ENCODE peak calls at places on chromosomes 6 and 20, in nine cellular contexts. O, J, F, R, Q, Y, U, I and C are unnamed samples.

GRCh38 chr20:59850018-59850641 is 83.3 kb downstream of the SYCP2 start:
- DNase-seq in U (no peak), F (no peak), O (no peak), Y (peak), I (peak), R (peak), J (no peak), Q (no peak), C (no peak)

GRCh38 chr6:3607171-3607570 is 144.3 kb downstream of the PXDC1 start:
- DNase-seq in U (peak), O (no peak), R (no peak), F (no peak), I (no peak), Q (peak), J (no peak), Y (no peak), C (no peak)

GRCh38 chr6:138242987-138243592 is 24.8 kb upstream of the PBOV1 start:
- DNase-seq in I (no peak), Q (no peak), J (no peak), U (no peak), O (no peak), F (no peak), R (no peak), Y (no peak), C (no peak)

GRCh38 chr20:6882911-6883310 is 115.4 kb downstream of the BMP2 start:
- DNase-seq in F (no peak), O (no peak), J (no peak), Q (no peak), Y (no peak), U (no peak), R (no peak), I (no peak), C (no peak)

GRCh38 chr6:108027594-108027993 is 46.9 kb downstream of the OSTM1 start:
- DNase-seq in O (no peak), I (no peak), F (peak), J (no peak), R (peak), Y (no peak), U (no peak), Q (no peak), C (no peak)

GRCh38 chr6:148471624-148472494 is 129.2 kb downstream of the SASH1 start:
- DNase-seq in U (no peak), F (no peak), I (no peak), Y (no peak), R (peak), O (no peak), Q (no peak), J (no peak), C (no peak)

GRCh38 chr6:37493047-37493995 is 6.4 kb downstream of the CCDC167 start:
- DNase-seq in R (no peak), J (no peak), U (no peak), Y (no peak), F (no peak), Q (no peak), I (no peak), O (no peak), C (no peak)

GRCh38 chr20:7094438-7094997 is 327.0 kb downstream of the BMP2 start:
- DNase-seq in Y (no peak), O (no peak), R (peak), F (peak), U (no peak), Q (no peak), I (peak), J (no peak), C (no peak)

GRCh38 chr20:41072099-41072798 is 43.6 kb downstream of the TOP1 start:
- DNase-seq in Q (no peak), I (no peak), R (peak), Y (no peak), U (no peak), O (peak), J (peak), F (no peak), C (no peak)

GRCh38 chr6:12354499-12354898 is 64.3 kb downstream of the EDN1 start:
- DNase-seq in Y (peak), U (no peak), I (no peak), R (peak), F (peak), O (no peak), Q (no peak), J (no peak), C (no peak)

GRCh38 chr20:19423892-19424620 is 211.6 kb downstream of the SLC24A3 start:
- DNase-seq in R (no peak), F (no peak), I (no peak), Y (no peak), U (no peak), Q (no peak), J (no peak), O (no peak), C (no peak)

GRCh38 chr6:90144396-90144795 is 152.2 kb downstream of the BACH2 start:
- DNase-seq in O (no peak), U (no peak), J (no peak), I (no peak), R (no peak), Q (no peak), F (no peak), Y (no peak), C (no peak)

GRCh38 chr6:137769797-137770362 is 97.2 kb upstream of the TNFAIP3 start:
- DNase-seq in O (no peak), I (no peak), R (no peak), Y (no peak), F (no peak), J (no peak), U (no peak), Q (no peak), C (no peak)

GRCh38 chr6:158536084-158536890 is 23.6 kb upstream of the TMEM181 start:
- DNase-seq in Q (peak), I (peak), R (peak), O (peak), F (peak), J (peak), Y (no peak), U (peak), C (no peak)

GRCh38 chr6:19472850-19473249 is 364.3 kb upstream of the ID4 start:
- DNase-seq in O (no peak), Q (no peak), I (no peak), R (no peak), Y (no peak), J (no peak), F (peak), U (no peak), C (no peak)

GRCh38 chr6:15461127-15461944 is 201.5 kb downstream of the DTNBP1 start:
- DNase-seq in Y (no peak), Q (no peak), F (peak), U (no peak), J (no peak), O (no peak), I (no peak), R (no peak), C (no peak)

GRCh38 chr20:59577809-59578601 is 26.3 kb upstream of the PHACTR3 start:
- DNase-seq in Y (no peak), R (no peak), O (no peak), F (no peak), Q (peak), J (no peak), U (no peak), I (no peak), C (no peak)

GRCh38 chr6:157981395-157982296 is at the start of gene SYNJ2:
- DNase-seq in Q (peak), F (peak), R (peak), U (no peak), I (peak), J (peak), Y (no peak), O (peak), C (no peak)

GRCh38 chr6:139369568-139370046 is 4.8 kb downstream of the CITED2 start:
- DNase-seq in F (peak), J (no peak), R (peak), U (no peak), O (no peak), Q (no peak), Y (no peak), I (peak), C (no peak)

GRCh38 chr6:119627908-119628669 is 278.5 kb upstream of the MAN1A1 start:
- DNase-seq in U (no peak), I (no peak), R (peak), Y (no peak), Q (no peak), O (no peak), F (no peak), J (no peak), C (no peak)

GRCh38 chr6:163443985-163444553 is 29.6 kb downstream of the QKI start:
- DNase-seq in U (no peak), R (no peak), I (no peak), Q (no peak), F (no peak), Y (no peak), O (no peak), J (no peak), C (no peak)

GRCh38 chr6:48325701-48326100 is 214.7 kb upstream of the PTCHD4 start:
- DNase-seq in I (no peak), Q (no peak), U (no peak), J (no peak), R (peak), Y (no peak), O (no peak), F (no peak), C (no peak)

GRCh38 chr20:3471397-3472021 is 691 bp downstream of the ATRN start:
- DNase-seq in I (no peak), F (no peak), Q (no peak), O (peak), Y (no peak), J (no peak), U (no peak), R (no peak), C (no peak)

GRCh38 chr6:34233867-34234266 is 2.8 kb upstream of the HMGA1 start:
- DNase-seq in F (peak), Q (no peak), U (no peak), O (no peak), R (no peak), Y (no peak), I (no peak), J (no peak), C (no peak)

GRCh38 chr6:81787313-81788068 is 35.0 kb upstream of the TENT5A start:
- DNase-seq in Y (no peak), J (no peak), R (peak), Q (no peak), F (no peak), O (no peak), U (no peak), I (no peak), C (no peak)

GRCh38 chr6:145756170-145756662 is 20.9 kb upstream of the EPM2A start:
- DNase-seq in F (no peak), O (no peak), Y (no peak), U (no peak), Q (no peak), R (peak), I (no peak), J (peak), C (no peak)

GRCh38 chr20:25041813-25042530 is 16.0 kb downstream of the ACSS1 start:
- DNase-seq in I (no peak), J (no peak), F (no peak), Y (no peak), O (no peak), Q (no peak), R (no peak), U (no peak), C (no peak)
- H3K27ac ChIP-seq in I (no peak), J (peak), F (no peak), Y (no peak), O (peak), Q (peak), R (no peak), U (peak), C (peak)

GRCh38 chr20:2386516-2387179 is 5.9 kb downstream of the TGM6 start:
- DNase-seq in I (no peak), O (no peak), U (no peak), F (peak), Q (no peak), Y (no peak), R (no peak), J (no peak), C (no peak)
- H3K27ac ChIP-seq in I (no peak), O (no peak), U (no peak), F (no peak), Q (no peak), Y (no peak), R (no peak), J (no peak), C (no peak)

DNA sequence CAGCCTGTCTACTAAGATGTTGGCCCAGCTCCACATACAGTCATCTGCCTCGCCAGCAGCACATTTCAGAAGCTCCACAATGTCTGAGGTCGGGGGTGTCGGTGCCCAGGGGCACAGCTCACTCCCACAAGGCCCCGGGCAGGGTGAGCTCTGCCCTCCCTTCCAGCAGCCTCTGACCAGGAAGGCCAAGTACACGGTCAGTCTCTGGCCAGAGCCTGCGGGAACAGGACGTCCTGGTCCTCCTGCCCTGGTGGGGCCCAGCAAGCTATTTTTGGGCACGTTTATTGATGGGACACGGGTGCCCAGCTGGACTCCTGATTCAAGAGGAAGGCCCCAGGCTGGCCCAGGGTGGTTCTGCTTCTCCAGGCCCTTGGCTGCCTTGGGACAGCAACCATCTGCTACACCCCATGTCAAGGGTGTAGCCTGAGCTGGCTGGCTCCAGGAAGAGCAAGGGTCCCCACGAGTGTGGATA is 114.9 kb upstream of the PTPN1 start:
- DNase-seq in Y (no peak), F (no peak), J (peak), Q (no peak), O (peak), R (peak), I (no peak), U (no peak), C (peak)
- H3K27ac ChIP-seq in Y (no peak), F (no peak), J (peak), Q (peak), O (peak), R (no peak), I (no peak), U (peak), C (peak)

GRCh38 chr20:10370091-10370887 is 63.7 kb downstream of the MKKS start:
- DNase-seq in R (peak), U (no peak), Y (no peak), O (no peak), I (no peak), J (no peak), F (no peak), Q (no peak), C (no peak)
- H3K27ac ChIP-seq in R (no peak), U (no peak), Y (no peak), O (no peak), I (no peak), J (no peak), F (no peak), Q (no peak), C (no peak)